ENCODE peak calls at places on chromosomes 11 and 22, in ten cellular contexts. H, L, F, V, P, A, S, O, Z and M are unnamed samples.
A peak's percentile ranks its signal among the peaks of the same experiment; 100 is the strongest.

GRCh38 chr11:128848815-128849455 is 18.2 kb downstream of the KCNJ1 start:
- DNase-seq in H (no peak), L (peak; percentile 26), F (peak; percentile 74), V (no peak), P (no peak), A (peak; percentile 29), S (peak; percentile 57), O (no peak), Z (no peak), M (peak; percentile 93)

GRCh38 chr22:29635734-29636357 is 32.4 kb downstream of the NF2 start:
- DNase-seq in H (no peak), L (peak; percentile 71), F (peak; percentile 39), V (no peak), P (peak; percentile 53), A (peak; percentile 28), S (no peak), O (no peak), Z (peak; percentile 21), M (no peak)

GRCh38 chr11:61076506-61077304 is 25.6 kb upstream of the CD5 start:
- DNase-seq in H (no peak), L (no peak), F (no peak), V (no peak), P (no peak), A (no peak), S (no peak), O (no peak), Z (no peak), M (no peak)

GRCh38 chr22:35173655-35174054 is 83.6 kb upstream of the HMGXB4 start:
- DNase-seq in H (no peak), L (no peak), F (no peak), V (no peak), P (no peak), A (no peak), S (no peak), O (no peak), Z (no peak), M (no peak)

GRCh38 chr11:126997196-126997595 is 3.4 kb downstream of the KIRREL3 start:
- DNase-seq in H (no peak), L (no peak), F (no peak), V (no peak), P (no peak), A (no peak), S (no peak), O (no peak), Z (no peak), M (no peak)

GRCh38 chr11:130671801-130672700 is 223.6 kb downstream of the ADAMTS15 start:
- DNase-seq in H (peak; percentile 79), L (peak; percentile 89), F (no peak), V (peak; percentile 41), P (peak; percentile 91), A (no peak), S (peak; percentile 88), O (no peak), Z (no peak), M (no peak)

GRCh38 chr11:45141171-45141570 is 5.3 kb upstream of the PRDM11 start:
- DNase-seq in H (no peak), L (no peak), F (no peak), V (no peak), P (no peak), A (no peak), S (no peak), O (no peak), Z (no peak), M (no peak)

GRCh38 chr11:107799245-107799859 is 59.2 kb downstream of the SLC35F2 start:
- DNase-seq in H (peak; percentile 71), L (peak; percentile 67), F (peak; percentile 74), V (peak; percentile 30), P (peak; percentile 51), A (peak; percentile 36), S (peak; percentile 80), O (peak; percentile 75), Z (peak; percentile 16), M (peak; percentile 78)

GRCh38 chr11:120337896-120338840 is 2.0 kb downstream of the ARHGEF12 start:
- DNase-seq in H (no peak), L (peak; percentile 49), F (no peak), V (no peak), P (no peak), A (no peak), S (no peak), O (no peak), Z (no peak), M (no peak)

GRCh38 chr11:76669901-76670474 is 559 bp downstream of the LRRC32 start:
- DNase-seq in H (peak; percentile 64), L (peak; percentile 82), F (no peak), V (no peak), P (peak; percentile 42), A (no peak), S (peak; percentile 87), O (peak; percentile 13), Z (no peak), M (peak; percentile 68)

GRCh38 chr11:76671626-76672309 is 1.2 kb upstream of the LRRC32 start:
- DNase-seq in H (no peak), L (no peak), F (no peak), V (no peak), P (no peak), A (no peak), S (no peak), O (no peak), Z (no peak), M (peak; percentile 64)

GRCh38 chr11:76672431-76673163 is 2.0 kb upstream of the LRRC32 start:
- DNase-seq in H (no peak), L (no peak), F (peak; percentile 75), V (no peak), P (no peak), A (no peak), S (no peak), O (no peak), Z (no peak), M (peak; percentile 94)

GRCh38 chr11:76671236-76671590 is 666 bp upstream of the LRRC32 start:
- DNase-seq in H (no peak), L (no peak), F (no peak), V (no peak), P (no peak), A (no peak), S (no peak), O (no peak), Z (no peak), M (no peak)

GRCh38 chr11:76670475-76671235 is at the start of gene LRRC32:
- DNase-seq in H (peak; percentile 69), L (no peak), F (peak; percentile 59), V (no peak), P (no peak), A (no peak), S (no peak), O (peak; percentile 34), Z (no peak), M (peak; percentile 89)
- TF ChIP-seq CTCF in H (no peak), L (no peak), F (no peak), V (no peak), P (peak; percentile 2), A (no peak), S (no peak), O (no peak), Z (no peak), M (no peak)

GRCh38 chr22:45910928-45911467 is 66.0 kb downstream of the WNT7B start:
- DNase-seq in H (no peak), L (no peak), F (no peak), V (no peak), P (no peak), A (no peak), S (no peak), O (no peak), Z (no peak), M (no peak)

GRCh38 chr22:45912910-45913309 is 64.1 kb downstream of the WNT7B start:
- DNase-seq in H (no peak), L (no peak), F (no peak), V (no peak), P (no peak), A (no peak), S (no peak), O (no peak), Z (no peak), M (no peak)

GRCh38 chr22:45914309-45914708 is 62.7 kb downstream of the WNT7B start:
- DNase-seq in H (no peak), L (no peak), F (no peak), V (no peak), P (no peak), A (no peak), S (no peak), O (no peak), Z (no peak), M (no peak)

GRCh38 chr22:45908961-45909360 is 68.0 kb downstream of the WNT7B start:
- DNase-seq in H (no peak), L (no peak), F (no peak), V (no peak), P (no peak), A (no peak), S (no peak), O (no peak), Z (no peak), M (no peak)

GRCh38 chr22:45911601-45912271 is 65.2 kb downstream of the WNT7B start:
- DNase-seq in H (no peak), L (peak; percentile 45), F (no peak), V (peak; percentile 47), P (no peak), A (peak; percentile 72), S (no peak), O (no peak), Z (peak; percentile 56), M (no peak)
- TF ChIP-seq CTCF in H (no peak), L (no peak), F (no peak), V (no peak), P (no peak), A (peak; percentile 39), S (no peak), O (no peak), Z (no peak), M (no peak)

GRCh38 chr11:47980093-47980906 is at the start of gene PTPRJ:
- DNase-seq in H (peak; percentile 27), L (no peak), F (peak; percentile 74), V (peak; percentile 62), P (no peak), A (peak; percentile 73), S (no peak), O (no peak), Z (no peak), M (peak; percentile 93)
- TF ChIP-seq CTCF in H (no peak), L (no peak), F (no peak), V (no peak), P (no peak), A (no peak), S (no peak), O (no peak), Z (no peak), M (no peak)

GRCh38 chr11:31881825-31882224 is 70.7 kb upstream of the PAX6 start:
- DNase-seq in H (no peak), L (no peak), F (no peak), V (no peak), P (no peak), A (no peak), S (no peak), O (no peak), Z (no peak), M (no peak)

GRCh38 chr11:31884080-31884479 is 73.0 kb upstream of the PAX6 start:
- DNase-seq in H (no peak), L (no peak), F (no peak), V (no peak), P (no peak), A (no peak), S (no peak), O (no peak), Z (no peak), M (no peak)

GRCh38 chr11:31883435-31883834 is 72.3 kb upstream of the PAX6 start:
- DNase-seq in H (no peak), L (no peak), F (no peak), V (no peak), P (no peak), A (no peak), S (no peak), O (no peak), Z (no peak), M (no peak)

GRCh38 chr11:31882951-31883392 is 71.8 kb upstream of the PAX6 start:
- DNase-seq in H (no peak), L (no peak), F (no peak), V (no peak), P (peak; percentile 62), A (no peak), S (peak; percentile 24), O (no peak), Z (no peak), M (no peak)

GRCh38 chr11:31887180-31887579 is 76.1 kb upstream of the PAX6 start:
- DNase-seq in H (no peak), L (peak; percentile 5), F (no peak), V (no peak), P (no peak), A (no peak), S (no peak), O (no peak), Z (no peak), M (no peak)
- TF ChIP-seq CTCF in H (no peak), L (peak; percentile 26), F (peak; percentile 10), V (no peak), P (no peak), A (no peak), S (peak; percentile 37), O (no peak), Z (no peak), M (no peak)